ENCODE peak calls at places on chromosomes 1 and 21, in four cellular contexts. J, D, B and Q are unnamed samples.

GRCh38 chr21:45496151-45496967 is 45.9 kb downstream of the SLC19A1 start:
- DNase-seq in J (no peak), D (no peak), B (no peak), Q (no peak)

GRCh38 chr21:23111070-23111605 is 2112.9 kb downstream of the NCAM2 start:
- DNase-seq in J (no peak), D (no peak), B (no peak), Q (no peak)

GRCh38 chr1:10629091-10629815 is 154.5 kb downstream of the PEX14 start:
- DNase-seq in J (peak), D (no peak), B (no peak), Q (peak)

GRCh38 chr1:6614953-6615785 is 1.6 kb downstream of the PHF13 start:
- DNase-seq in J (no peak), D (no peak), B (no peak), Q (peak)

GRCh38 chr1:210764536-210764935 is 369.4 kb downstream of the KCNH1 start:
- DNase-seq in J (no peak), D (no peak), B (no peak), Q (no peak)

GRCh38 chr1:31559715-31560114 is 16.6 kb upstream of the TINAGL1 start:
- DNase-seq in J (no peak), D (no peak), B (no peak), Q (no peak)

GRCh38 chr1:1004780-1005697 is 5.1 kb upstream of the HES4 start:
- DNase-seq in J (peak), D (peak), B (peak), Q (no peak)

GRCh38 chr21:36949171-36950141 is 17.0 kb downstream of the HLCS start:
- DNase-seq in J (no peak), D (no peak), B (no peak), Q (no peak)

GRCh38 chr21:27104749-27105439 is 138.0 kb upstream of the ADAMTS5 start:
- DNase-seq in J (no peak), D (no peak), B (no peak), Q (no peak)

GRCh38 chr1:206958154-206958553 is 11.9 kb upstream of the PIGR start:
- DNase-seq in J (no peak), D (no peak), B (no peak), Q (no peak)

GRCh38 chr1:77322061-77322900 is 40.5 kb downstream of the AK5 start:
- DNase-seq in J (no peak), D (no peak), B (peak), Q (no peak)

GRCh38 chr21:31414601-31415000 is 70.5 kb upstream of the TIAM1 start:
- DNase-seq in J (no peak), D (no peak), B (no peak), Q (no peak)

GRCh38 chr1:109011335-109011734 is 30.6 kb downstream of the WDR47 start:
- DNase-seq in J (no peak), D (no peak), B (no peak), Q (no peak)

GRCh38 chr1:12536023-12536639 is 81.9 kb downstream of the DHRS3 start:
- DNase-seq in J (no peak), D (no peak), B (no peak), Q (no peak)

GRCh38 chr1:63575340-63575826 is 17.8 kb upstream of the PGM1 start:
- DNase-seq in J (no peak), D (no peak), B (peak), Q (no peak)

GRCh38 chr1:224897928-224898327 is 31.5 kb upstream of the DNAH14 start:
- DNase-seq in J (no peak), D (no peak), B (no peak), Q (no peak)

GRCh38 chr21:33936221-33937038 is 20.8 kb upstream of the ATP5PO start:
- DNase-seq in J (no peak), D (no peak), B (no peak), Q (no peak)

GRCh38 chr1:159945483-159946241 is at the start of gene IGSF9:
- DNase-seq in J (peak), D (peak), B (no peak), Q (peak)

GRCh38 chr1:22831729-22832413 is 121.2 kb downstream of the EPHB2 start:
- DNase-seq in J (peak), D (peak), B (peak), Q (no peak)

GRCh38 chr1:2607681-2608041 is 21.1 kb downstream of the PRXL2B start:
- DNase-seq in J (no peak), D (no peak), B (no peak), Q (no peak)

GRCh38 chr1:89262643-89263042 is 10.0 kb downstream of the GBP5 start:
- DNase-seq in J (no peak), D (no peak), B (no peak), Q (no peak)

GRCh38 chr1:114131526-114132220 is 22.0 kb downstream of the SYT6 start:
- DNase-seq in J (no peak), D (no peak), B (no peak), Q (no peak)

GRCh38 chr21:32413697-32414578 is 1.4 kb downstream of the EVA1C start:
- DNase-seq in J (no peak), D (no peak), B (no peak), Q (peak)

GRCh38 chr1:226548281-226549093 is at the start of gene STUM:
- DNase-seq in J (peak), D (peak), B (peak), Q (peak)

GRCh38 chr1:198638894-198639319 is at the start of gene PTPRC:
- DNase-seq in J (no peak), D (no peak), B (peak), Q (no peak)

GRCh38 chr1:117571496-117571895 is 34.4 kb upstream of the TENT5C start:
- DNase-seq in J (no peak), D (no peak), B (no peak), Q (peak)
- H3K4me3 ChIP-seq in J (no peak), D (no peak), B (no peak), Q (no peak)

GRCh38 chr1:234970731-234971476 is 157.7 kb downstream of the TOMM20 start:
- DNase-seq in J (no peak), D (peak), B (peak), Q (peak)
- TF ChIP-seq POLR2A in J (no peak), D (no peak), B (peak), Q (no peak)

GRCh38 chr1:216582151-216582550 is 141.1 kb downstream of the ESRRG start:
- DNase-seq in J (no peak), D (no peak), B (no peak), Q (no peak)
- H3K4me3 ChIP-seq in J (no peak), D (no peak), B (no peak), Q (no peak)

DNA sequence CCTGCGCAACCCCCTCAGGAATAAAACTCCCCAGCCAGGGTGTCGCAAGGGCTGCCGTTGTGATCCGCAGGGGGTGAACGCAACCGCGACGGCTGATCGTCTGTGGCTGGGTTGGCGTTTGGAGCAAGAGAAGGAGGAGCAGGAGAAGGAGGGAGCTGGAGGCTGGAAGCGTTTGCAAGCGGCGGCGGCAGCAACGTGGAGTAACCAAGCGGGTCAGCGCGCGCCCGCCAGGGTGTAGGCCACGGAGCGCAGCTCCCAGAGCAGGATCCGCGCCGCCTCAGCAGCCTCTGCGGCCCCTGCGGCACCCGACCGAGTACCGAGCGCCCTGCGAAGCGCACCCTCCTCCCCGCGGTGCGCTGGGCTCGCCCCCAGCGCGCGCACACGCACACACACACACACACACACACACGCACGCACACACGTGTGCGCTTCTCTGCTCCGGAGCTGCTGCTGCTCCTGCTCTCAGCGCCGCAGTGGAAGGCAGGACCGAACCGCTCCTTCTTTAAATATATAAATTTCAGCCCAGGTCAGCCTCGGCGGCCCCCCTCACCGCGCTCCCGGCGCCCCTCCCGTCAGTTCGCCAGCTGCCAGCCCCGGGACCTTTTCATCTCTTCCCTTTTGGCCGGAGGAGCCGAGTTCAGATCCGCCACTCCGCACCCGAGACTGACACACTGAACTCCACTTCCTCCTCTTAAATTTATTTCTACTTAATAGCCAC is 696 bp downstream of the TGFB2 start:
- DNase-seq in J (no peak), D (peak), B (peak), Q (peak)
- TF ChIP-seq POLR2A in J (no peak), D (no peak), B (no peak), Q (peak)

DNA sequence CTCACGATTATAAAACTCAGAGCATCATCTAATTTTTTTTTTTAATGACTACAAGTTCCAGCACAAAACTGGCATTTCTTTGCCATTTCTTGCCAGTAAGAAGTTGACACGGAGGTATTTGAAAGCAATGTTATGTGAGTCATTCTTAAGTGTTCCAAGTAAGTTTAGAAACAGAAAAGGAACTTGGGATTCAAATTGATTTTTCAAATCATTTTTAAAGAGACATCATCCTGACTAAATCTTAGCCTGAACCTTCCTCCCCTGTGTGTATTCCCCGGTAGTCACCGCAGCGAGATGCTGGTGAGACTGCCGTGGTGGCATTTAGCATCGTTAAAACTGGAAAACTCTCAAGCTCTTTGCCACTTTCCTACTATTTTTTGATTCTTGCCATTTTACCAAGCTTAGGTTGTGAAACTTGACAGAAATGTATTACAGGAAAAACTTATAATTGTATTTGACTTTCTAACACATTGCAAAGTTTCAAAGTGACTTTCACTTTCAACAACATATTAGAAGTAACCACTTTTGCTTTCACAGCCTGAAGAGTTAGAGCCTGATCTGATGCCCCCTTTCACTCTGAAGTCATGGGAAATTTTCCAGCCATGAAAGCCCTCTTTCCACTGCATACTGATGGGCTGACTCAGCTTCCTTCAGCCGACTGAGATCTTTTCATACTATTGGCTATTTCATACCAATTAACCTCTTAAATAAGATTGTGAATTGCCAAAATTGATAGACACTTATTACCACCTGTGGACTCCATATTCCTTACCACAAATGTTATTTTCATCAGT is 61.4 kb downstream of the OLFML2B start:
- DNase-seq in J (no peak), D (no peak), B (no peak), Q (no peak)
- H3K4me3 ChIP-seq in J (no peak), D (no peak), B (no peak), Q (peak)

DNA sequence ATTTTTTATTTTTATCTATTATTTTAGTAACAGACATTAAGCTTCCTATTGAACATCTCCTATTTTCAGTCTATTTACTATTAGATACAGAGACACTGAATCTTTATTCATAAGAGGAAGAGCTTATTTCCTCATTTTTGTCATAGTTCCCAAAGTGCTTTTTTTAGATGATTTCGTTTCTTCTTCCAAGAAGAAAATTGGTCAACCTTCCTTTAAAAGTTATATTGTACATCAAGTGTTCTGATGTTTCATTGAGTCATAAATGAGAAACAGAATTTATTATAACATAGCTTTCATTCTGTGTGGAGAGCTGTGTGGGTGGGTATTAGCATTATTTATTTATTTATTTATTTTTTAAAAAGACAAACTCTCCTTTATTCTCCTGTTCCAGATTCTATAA is 50.6 kb upstream of the BACH1 start:
- DNase-seq in J (no peak), D (no peak), B (no peak), Q (no peak)
- TF ChIP-seq POLR2A in J (no peak), D (no peak), B (no peak), Q (no peak)

GRCh38 chr1:94666797-94667196 is 125.2 kb upstream of the F3 start:
- DNase-seq in J (no peak), D (no peak), B (no peak), Q (no peak)
- H3K4me3 ChIP-seq in J (no peak), D (no peak), B (no peak), Q (no peak)

DNA sequence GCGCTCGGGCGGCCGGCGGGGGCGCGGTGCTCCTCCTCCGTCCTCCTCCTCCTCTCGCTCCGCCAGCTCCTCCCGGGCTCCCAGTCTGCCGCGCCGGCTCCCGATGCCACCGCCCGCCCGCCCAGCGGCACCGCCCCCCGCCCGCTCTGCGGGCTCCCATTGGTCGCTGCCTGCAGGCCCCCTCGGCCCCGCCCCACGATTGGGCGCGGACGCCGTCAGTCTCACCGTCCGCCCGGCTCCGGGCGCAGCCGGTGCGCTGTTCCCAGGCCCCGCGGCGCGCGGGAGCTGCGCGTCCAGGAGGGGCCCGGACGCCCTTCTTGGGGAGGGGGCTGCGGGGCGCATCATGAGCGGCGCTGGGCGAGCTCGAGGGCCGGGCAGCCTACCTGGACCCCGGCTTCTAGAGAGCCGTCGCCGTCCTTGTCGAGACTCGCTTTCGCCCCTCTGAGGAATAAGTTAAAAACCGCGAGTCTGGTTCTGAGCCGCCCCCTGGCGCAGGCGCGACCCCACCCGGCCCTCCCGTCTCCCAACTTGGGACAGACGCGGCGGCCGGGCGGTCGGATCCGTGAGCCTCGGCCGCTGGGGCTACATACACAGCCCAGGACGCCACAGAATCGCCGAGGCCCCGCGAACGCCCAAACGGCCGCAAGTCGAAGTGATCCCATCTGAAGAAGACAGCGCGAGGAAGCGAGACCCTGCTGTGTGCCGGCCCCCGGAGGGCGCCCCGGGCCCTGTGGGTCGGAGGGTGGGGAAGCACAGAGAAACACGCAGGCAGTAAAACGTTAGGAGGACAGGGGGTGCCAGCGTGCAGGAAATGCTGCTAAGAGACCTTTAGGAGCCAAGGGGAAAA is at the start of gene SIPA1L2:
- DNase-seq in J (peak), D (peak), B (peak), Q (peak)
- TF ChIP-seq POLR2A in J (peak), D (no peak), B (no peak), Q (peak)

DNA sequence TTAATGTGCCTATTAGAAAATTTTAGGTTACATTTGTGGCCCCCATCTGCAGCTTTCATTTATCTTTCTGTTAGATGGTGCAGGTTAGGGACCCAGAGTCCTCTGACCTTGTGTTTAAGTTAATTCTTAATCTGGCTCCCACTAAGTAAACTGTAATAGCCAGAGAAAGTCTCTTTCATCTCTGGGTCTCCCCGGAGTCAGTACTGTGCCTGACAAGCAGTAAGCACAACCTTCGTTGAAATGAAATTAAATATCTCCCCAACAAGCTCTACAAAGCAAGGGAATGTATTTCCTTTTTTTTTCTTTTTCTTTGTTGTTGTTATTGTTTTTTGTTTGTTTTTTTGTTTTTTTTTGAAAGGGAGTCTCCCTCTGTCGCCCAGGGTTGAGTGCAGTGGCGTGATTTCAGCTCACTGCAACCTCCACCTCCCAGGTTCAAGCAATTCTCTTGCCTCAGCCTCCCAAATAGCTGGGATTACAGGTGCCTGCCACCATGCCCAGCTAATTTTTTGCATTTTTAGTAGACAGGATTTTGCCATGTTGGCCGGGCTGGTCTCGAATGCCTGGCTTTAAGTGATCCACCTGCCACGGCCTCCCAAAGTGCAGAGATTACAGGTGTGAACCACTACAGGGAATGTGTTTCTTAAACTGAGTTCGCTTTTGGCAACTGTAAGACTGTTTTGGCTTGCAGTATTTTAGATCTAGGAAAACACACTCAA is 81.6 kb downstream of the HHIPL2 start:
- DNase-seq in J (no peak), D (no peak), B (no peak), Q (no peak)
- H3K4me3 ChIP-seq in J (no peak), D (peak), B (peak), Q (no peak)

DNA sequence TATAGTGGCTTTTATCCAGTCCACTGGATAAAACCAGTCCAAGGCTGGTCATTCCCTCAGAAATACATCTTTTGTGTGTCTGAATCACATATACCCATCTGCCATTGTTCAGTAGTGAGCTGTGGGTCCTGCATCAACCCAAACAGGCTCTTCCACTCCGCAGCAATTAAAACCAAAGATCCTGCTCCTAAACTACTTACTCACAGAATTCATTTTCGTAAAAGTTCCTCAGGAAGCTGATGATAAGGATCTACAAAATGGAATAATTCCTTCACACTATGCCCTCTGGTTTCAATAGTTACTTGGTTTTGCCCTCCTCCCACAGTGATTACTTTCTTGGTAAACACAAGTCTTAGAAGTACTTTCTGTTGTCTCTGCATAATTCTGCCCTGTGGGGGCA is 5.1 kb upstream of the MFSD2A start:
- DNase-seq in J (no peak), D (no peak), B (no peak), Q (no peak)
- TF ChIP-seq POLR2A in J (no peak), D (no peak), B (no peak), Q (no peak)